ENCODE peak calls at places on chromosomes 16 and 17, in ten cellular contexts. P is progenitor cell of endocrine pancreas, O is HFFc6, W is RWPE1, T is kidney, I is fibroblast of mammary gland, E is thoracic aorta, J is AG09319, A is cardiac fibroblast, F is HL-60. V is an unnamed sample.

GRCh38 chr16:19771796-19772195 is 53.7 kb downstream of the IQCK start:
- DNase-seq in P (no peak), O (no peak), W (no peak), T (no peak), I (no peak), E (no peak), J (no peak), A (no peak), F (no peak), V (no peak)

GRCh38 chr17:42399121-42399520 is 10.9 kb upstream of the STAT3 start:
- DNase-seq in P (no peak), O (no peak), W (no peak), T (no peak), I (no peak), E (no peak), J (no peak), A (no peak), F (no peak), V (no peak)

GRCh38 chr16:89687092-89687940 is 827 bp downstream of the CDK10 start:
- DNase-seq in P (peak), O (peak), W (peak), T (peak), I (peak), E (no peak), J (no peak), A (peak), F (no peak), V (peak)

GRCh38 chr17:81566461-81567126 is 14.4 kb upstream of the FAAP100 start:
- DNase-seq in P (no peak), O (peak), W (peak), T (peak), I (peak), E (peak), J (no peak), A (peak), F (peak), V (peak)

GRCh38 chr17:2232244-2232638 is 71.3 kb downstream of the SMG6 start:
- DNase-seq in P (no peak), O (peak), W (no peak), T (no peak), I (peak), E (no peak), J (no peak), A (peak), F (no peak), V (no peak)

GRCh38 chr16:67914758-67915622 is 16.7 kb downstream of the CTRL start:
- DNase-seq in P (no peak), O (no peak), W (no peak), T (no peak), I (no peak), E (no peak), J (no peak), A (no peak), F (no peak), V (no peak)

GRCh38 chr17:42522263-42522790 is 13.7 kb upstream of the NAGLU start:
- DNase-seq in P (no peak), O (no peak), W (no peak), T (peak), I (no peak), E (no peak), J (no peak), A (no peak), F (no peak), V (no peak)

GRCh38 chr17:66200685-66201092 is 8.8 kb upstream of the CEP112 start:
- DNase-seq in P (peak), O (peak), W (peak), T (no peak), I (peak), E (no peak), J (peak), A (peak), F (peak), V (peak)

GRCh38 chr17:15496735-15497134 is 29.3 kb upstream of the CDRT4 start:
- DNase-seq in P (no peak), O (no peak), W (no peak), T (no peak), I (no peak), E (no peak), J (no peak), A (no peak), F (no peak), V (no peak)

GRCh38 chr17:72602517-72603345 is 481.9 kb downstream of the SOX9 start:
- DNase-seq in P (no peak), O (peak), W (no peak), T (peak), I (peak), E (no peak), J (no peak), A (peak), F (peak), V (peak)
- TF ChIP-seq CTCF in P (peak), O (peak), W (no peak), T (no peak), I (peak), E (no peak), J (no peak), A (peak), F (peak), V (peak)

DNA sequence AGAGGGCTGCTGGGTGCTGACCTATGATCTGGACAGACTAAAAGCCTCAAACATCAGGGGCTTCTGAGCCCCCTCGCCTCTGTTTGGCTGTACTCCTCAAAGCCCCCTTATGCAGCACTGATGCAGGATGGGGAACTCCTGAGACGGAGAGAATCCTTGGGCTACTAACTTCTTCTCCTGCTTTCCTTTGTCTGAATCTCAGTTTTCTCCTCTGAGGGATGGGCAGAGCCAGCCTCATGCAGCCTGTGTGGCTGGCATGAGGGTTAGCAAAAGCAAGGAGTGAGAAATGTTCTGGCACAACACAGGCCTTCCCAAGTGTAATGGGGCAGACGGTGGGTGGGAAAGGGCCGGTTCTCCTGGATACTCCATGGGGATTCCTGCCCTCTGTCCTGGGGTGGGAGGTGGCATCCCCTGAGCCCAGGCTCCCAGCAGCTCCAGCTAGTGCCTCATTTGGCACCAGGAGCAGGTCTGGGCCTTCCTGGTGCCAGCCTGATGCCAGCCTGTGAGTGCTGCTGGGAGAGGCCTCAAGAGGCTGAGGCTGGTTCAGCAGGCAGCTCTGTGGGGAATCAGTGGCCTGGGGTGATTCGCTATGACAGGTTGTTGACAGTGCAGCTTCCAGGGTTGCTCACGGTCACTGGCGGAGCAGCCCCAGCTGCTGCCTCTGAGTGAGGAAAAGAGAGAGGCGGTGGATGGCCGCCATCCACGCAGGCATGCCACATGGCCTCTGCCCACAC is 4.0 kb upstream of the BRD7 start:
- DNase-seq in P (no peak), O (peak), W (peak), T (no peak), I (peak), E (peak), J (peak), A (peak), F (no peak), V (no peak)
- TF ChIP-seq CTCF in P (no peak), O (no peak), W (no peak), T (no peak), I (no peak), E (no peak), J (no peak), A (no peak), F (no peak), V (no peak)

DNA sequence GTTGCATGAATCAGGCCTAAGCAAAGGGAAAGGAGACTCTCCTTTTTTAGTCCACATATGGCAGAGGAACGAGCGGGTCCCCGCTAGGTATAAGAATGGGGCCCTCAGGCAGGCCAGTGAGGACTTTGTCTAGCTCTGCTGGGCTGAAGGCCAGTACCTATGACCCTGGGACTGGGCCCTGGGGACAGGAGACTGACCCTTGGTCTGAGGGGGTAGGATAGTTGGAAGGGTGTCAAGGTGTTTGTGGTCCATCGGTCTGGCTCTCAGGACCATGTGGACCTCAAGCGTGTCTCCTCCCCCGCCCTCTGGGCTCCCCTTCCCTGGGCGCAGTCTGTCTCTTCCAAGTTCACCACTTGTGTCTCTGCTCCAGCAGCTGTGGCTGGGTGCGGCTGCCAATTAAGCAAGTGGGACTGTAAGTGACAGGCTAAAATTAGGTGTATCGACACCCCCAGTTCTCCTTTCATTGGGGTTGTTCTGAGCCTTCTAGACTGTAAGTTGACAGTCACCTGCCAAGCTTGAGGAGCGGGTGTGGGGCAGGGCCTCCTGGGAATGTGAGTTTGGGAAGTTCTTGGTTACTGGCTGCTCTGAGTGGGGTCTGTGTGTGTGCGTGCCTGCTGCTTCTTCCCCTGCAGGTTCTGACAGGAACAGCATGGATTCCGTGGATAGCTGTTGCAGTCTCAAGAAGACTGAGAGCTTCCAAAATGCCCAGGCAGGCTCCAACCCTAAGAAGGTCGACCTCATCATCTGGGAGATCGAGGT is 24.5 kb downstream of the AKAP1 start:
- DNase-seq in P (no peak), O (no peak), W (no peak), T (peak), I (no peak), E (no peak), J (no peak), A (no peak), F (no peak), V (no peak)
- TF ChIP-seq CTCF in P (peak), O (peak), W (no peak), T (no peak), I (peak), E (peak), J (no peak), A (peak), F (no peak), V (no peak)

GRCh38 chr16:8888951-8889892 is 7.1 kb downstream of the LITAFD start:
- DNase-seq in P (no peak), O (no peak), W (no peak), T (peak), I (no peak), E (no peak), J (no peak), A (no peak), F (no peak), V (no peak)
- TF ChIP-seq CTCF in P (no peak), O (no peak), W (no peak), T (no peak), I (no peak), E (no peak), J (no peak), A (no peak), F (no peak), V (no peak)

GRCh38 chr16:85900031-85900792 is 1.2 kb downstream of the IRF8 start:
- DNase-seq in P (no peak), O (no peak), W (no peak), T (peak), I (no peak), E (no peak), J (no peak), A (no peak), F (no peak), V (no peak)

GRCh38 chr16:85898521-85899442 is at the start of gene IRF8:
- DNase-seq in P (peak), O (no peak), W (no peak), T (peak), I (no peak), E (no peak), J (no peak), A (peak), F (no peak), V (no peak)

GRCh38 chr16:85894266-85894665 is 4.7 kb upstream of the IRF8 start:
- DNase-seq in P (no peak), O (no peak), W (no peak), T (no peak), I (no peak), E (no peak), J (no peak), A (no peak), F (no peak), V (peak)

GRCh38 chr16:85899444-85899843 is 482 bp downstream of the IRF8 start:
- DNase-seq in P (no peak), O (no peak), W (no peak), T (no peak), I (no peak), E (no peak), J (no peak), A (no peak), F (no peak), V (no peak)

GRCh38 chr16:85897384-85897783 is 1.6 kb upstream of the IRF8 start:
- DNase-seq in P (no peak), O (no peak), W (no peak), T (no peak), I (no peak), E (no peak), J (no peak), A (no peak), F (no peak), V (no peak)
- TF ChIP-seq CTCF in P (no peak), O (no peak), W (no peak), T (no peak), I (no peak), E (no peak), J (no peak), A (no peak), F (no peak), V (no peak)

GRCh38 chr16:56729736-56730662 is at the start of gene NUP93:
- DNase-seq in P (peak), O (peak), W (peak), T (peak), I (peak), E (peak), J (peak), A (peak), F (peak), V (peak)
- TF ChIP-seq CTCF in P (no peak), O (no peak), W (no peak), T (no peak), I (no peak), E (no peak), J (no peak), A (no peak), F (no peak), V (no peak)

GRCh38 chr16:49440156-49441065 is 66.8 kb downstream of the C16orf78 start:
- DNase-seq in P (no peak), O (no peak), W (no peak), T (no peak), I (no peak), E (no peak), J (no peak), A (no peak), F (no peak), V (no peak)

GRCh38 chr16:49443576-49443975 is 70.0 kb downstream of the C16orf78 start:
- DNase-seq in P (no peak), O (no peak), W (no peak), T (no peak), I (no peak), E (no peak), J (no peak), A (no peak), F (no peak), V (no peak)

GRCh38 chr16:49442805-49443204 is 69.2 kb downstream of the C16orf78 start:
- DNase-seq in P (no peak), O (no peak), W (no peak), T (no peak), I (no peak), E (no peak), J (no peak), A (no peak), F (no peak), V (no peak)

GRCh38 chr16:49439676-49440075 is 66.1 kb downstream of the C16orf78 start:
- DNase-seq in P (no peak), O (no peak), W (no peak), T (no peak), I (no peak), E (no peak), J (no peak), A (no peak), F (no peak), V (no peak)

GRCh38 chr16:49441366-49441780 is 67.8 kb downstream of the C16orf78 start:
- DNase-seq in P (no peak), O (no peak), W (no peak), T (no peak), I (no peak), E (no peak), J (no peak), A (peak), F (no peak), V (no peak)
- TF ChIP-seq CTCF in P (peak), O (no peak), W (no peak), T (peak), I (no peak), E (peak), J (no peak), A (no peak), F (no peak), V (no peak)

GRCh38 chr16:55495616-55496289 is 13.1 kb upstream of the LPCAT2 start:
- DNase-seq in P (no peak), O (peak), W (peak), T (no peak), I (peak), E (no peak), J (peak), A (peak), F (no peak), V (peak)
- TF ChIP-seq CTCF in P (no peak), O (no peak), W (no peak), T (no peak), I (no peak), E (no peak), J (no peak), A (no peak), F (no peak), V (no peak)

GRCh38 chr17:68172461-68172954 is 75.3 kb upstream of the AMZ2 start:
- DNase-seq in P (peak), O (peak), W (peak), T (no peak), I (peak), E (peak), J (peak), A (peak), F (peak), V (peak)
- TF ChIP-seq CTCF in P (peak), O (peak), W (peak), T (peak), I (peak), E (peak), J (peak), A (peak), F (peak), V (peak)

DNA sequence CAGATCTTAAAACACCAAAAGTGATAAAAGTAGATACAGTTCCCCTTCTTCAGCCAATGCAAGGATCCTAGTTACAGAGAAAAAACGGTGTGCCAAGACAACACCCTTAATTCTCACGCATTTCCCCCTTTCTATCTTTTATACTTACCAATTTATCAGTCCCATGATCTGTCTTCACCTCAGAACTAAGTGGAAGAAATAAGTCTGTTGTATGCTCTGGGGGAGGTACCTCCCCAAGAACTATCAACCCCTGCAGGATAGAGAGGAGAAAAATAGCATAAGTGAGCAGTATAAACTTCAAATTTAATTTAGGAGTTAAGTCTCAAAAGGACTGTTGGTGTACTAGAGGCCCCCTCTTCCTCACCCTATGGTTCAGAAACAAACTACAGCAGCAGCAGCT is 83.2 kb downstream of the STH start:
- DNase-seq in P (no peak), O (no peak), W (no peak), T (no peak), I (no peak), E (no peak), J (no peak), A (no peak), F (no peak), V (no peak)
- TF ChIP-seq CTCF in P (no peak), O (no peak), W (no peak), T (no peak), I (no peak), E (no peak), J (no peak), A (no peak), F (no peak), V (no peak)